ENCODE peak calls at places on chromosome 3, in seven cellular contexts. S, L, P, R, T, K and C are unnamed samples.

GRCh38 chr3:126266291-126266840 is 86.0 kb upstream of the ALDH1L1 start:
- DNase-seq in K (peak), P (no peak), L (no peak), T (peak), S (no peak), R (peak), C (no peak)

GRCh38 chr3:151283387-151283786 is 5.0 kb upstream of the P2RY14 start:
- DNase-seq in R (no peak), L (no peak), K (no peak), P (no peak), S (no peak), T (no peak), C (no peak)

GRCh38 chr3:100213891-100214573 is 46.8 kb upstream of the TBC1D23 start:
- DNase-seq in L (no peak), S (no peak), P (no peak), R (peak), K (no peak), T (peak), C (no peak)

GRCh38 chr3:150508401-150508800 is 37.9 kb downstream of the SERP1 start:
- DNase-seq in T (no peak), K (no peak), R (no peak), S (no peak), P (no peak), L (no peak), C (no peak)

GRCh38 chr3:64311424-64311920 is 86.2 kb upstream of the PRICKLE2 start:
- DNase-seq in L (no peak), S (no peak), T (peak), R (peak), K (no peak), P (no peak), C (no peak)

GRCh38 chr3:195411831-195412230 is 31.0 kb downstream of the ACAP2 start:
- DNase-seq in R (peak), S (no peak), L (no peak), P (no peak), K (no peak), T (peak), C (no peak)

GRCh38 chr3:104785966-104786365 is 580.7 kb upstream of the ALCAM start:
- DNase-seq in P (no peak), S (no peak), K (no peak), T (no peak), L (no peak), R (no peak), C (no peak)

GRCh38 chr3:108552267-108553159 is 36.7 kb downstream of the CIP2A start:
- DNase-seq in S (no peak), P (peak), R (peak), T (peak), L (no peak), K (peak), C (no peak)

GRCh38 chr3:138686771-138687221 is 78.2 kb downstream of the FAIM start:
- DNase-seq in L (no peak), S (no peak), R (peak), T (peak), K (no peak), P (no peak), C (no peak)